ENCODE peak calls at places on chromosomes 4 and X, in eight cellular contexts. C, B, X, T, V, L, D and K are unnamed samples.

GRCh38 chr4:8706221-8707044 is 113.9 kb downstream of the CPZ start:
- DNase-seq in C (peak; percentile 9), B (peak; percentile 7), X (no peak), T (no peak), V (peak; percentile 34), L (no peak), D (no peak), K (no peak)

GRCh38 chr4:24880171-24880570 is 32.7 kb downstream of the CCDC149 start:
- DNase-seq in C (no peak), B (no peak), X (no peak), T (no peak), V (no peak), L (no peak), D (no peak), K (no peak)

GRCh38 chr4:37603070-37603468 is 83.1 kb downstream of the RELL1 start:
- DNase-seq in C (peak; percentile 82), B (peak; percentile 91), X (peak; percentile 82), T (peak; percentile 68), V (peak; percentile 86), L (peak; percentile 60), D (peak; percentile 25), K (no peak)

GRCh38 chr4:53605783-53606182 is 14.5 kb upstream of the LNX1 start:
- DNase-seq in C (no peak), B (no peak), X (no peak), T (no peak), V (no peak), L (no peak), D (no peak), K (no peak)

GRCh38 chr4:182189107-182189878 is 53.9 kb upstream of the TENM3 start:
- DNase-seq in C (no peak), B (no peak), X (peak; percentile 15), T (peak; percentile 91), V (no peak), L (no peak), D (peak; percentile 80), K (peak; percentile 65)

GRCh38 chr4:151753056-151753455 is 7.8 kb downstream of the GATB start:
- DNase-seq in C (no peak), B (no peak), X (no peak), T (peak; percentile 40), V (no peak), L (no peak), D (no peak), K (no peak)

GRCh38 chrX:65522739-65523372 is 11.7 kb downstream of the LAS1L start:
- DNase-seq in C (no peak), B (no peak), X (no peak), T (peak; percentile 43), V (no peak), L (no peak), D (peak; percentile 11), K (no peak)

GRCh38 chr4:150366487-150366999 is 215.4 kb upstream of the MAB21L2 start:
- DNase-seq in C (no peak), B (peak; percentile 21), X (no peak), T (no peak), V (no peak), L (no peak), D (no peak), K (no peak)

GRCh38 chr4:143202824-143203223 is 18.1 kb downstream of the USP38 start:
- DNase-seq in C (no peak), B (no peak), X (no peak), T (peak; percentile 30), V (no peak), L (no peak), D (no peak), K (no peak)

GRCh38 chr4:143203577-143203976 is 18.9 kb downstream of the USP38 start:
- DNase-seq in C (no peak), B (no peak), X (no peak), T (no peak), V (no peak), L (no peak), D (no peak), K (no peak)

GRCh38 chr4:143207555-143207954 is 22.8 kb downstream of the USP38 start:
- DNase-seq in C (no peak), B (no peak), X (no peak), T (peak; percentile 31), V (no peak), L (peak; percentile 29), D (no peak), K (no peak)
- TF ChIP-seq CTCF in C (peak; percentile 34), B (no peak), X (no peak), T (peak; percentile 68), V (peak; percentile 62), L (peak; percentile 61), D (peak; percentile 30), K (peak; percentile 53)

GRCh38 chrX:103488332-103488731 is 31.0 kb downstream of the RAB40A start:
- DNase-seq in C (no peak), B (no peak), X (no peak), T (no peak), V (no peak), L (peak; percentile 1), D (no peak), K (no peak)
- TF ChIP-seq CTCF in C (no peak), B (no peak), X (no peak), T (peak; percentile 65), V (peak; percentile 72), L (peak; percentile 58), D (peak; percentile 55), K (peak; percentile 39)

GRCh38 chrX:130877892-130878321 is 25.1 kb downstream of the ENOX2 start:
- DNase-seq in C (no peak), B (no peak), X (no peak), T (no peak), V (no peak), L (no peak), D (no peak), K (no peak)
- TF ChIP-seq CTCF in C (no peak), B (no peak), X (no peak), T (no peak), V (no peak), L (no peak), D (no peak), K (no peak)

DNA sequence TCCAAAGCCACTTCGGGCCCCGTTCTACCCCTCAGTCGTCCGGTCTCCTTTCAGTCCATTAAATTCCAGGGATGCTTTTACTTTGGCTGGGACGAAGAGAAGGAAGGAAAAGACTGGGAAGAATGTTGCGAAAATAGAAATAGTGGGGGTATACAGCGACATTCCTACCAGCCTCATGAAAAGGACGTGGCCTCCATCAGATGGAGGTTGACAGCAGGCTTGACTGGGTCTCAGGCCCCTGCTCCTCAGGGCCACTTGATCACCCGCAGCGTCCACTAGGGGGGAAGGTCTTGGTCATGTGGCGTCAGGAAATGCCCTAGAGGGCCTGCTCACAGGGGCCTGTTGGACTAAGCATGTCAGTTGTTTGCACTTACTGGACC is 671 bp upstream of the ANKRD50 start:
- DNase-seq in C (peak; percentile 68), B (peak; percentile 61), X (peak; percentile 70), T (peak; percentile 50), V (peak; percentile 69), L (peak; percentile 2), D (peak; percentile 41), K (peak; percentile 24)
- TF ChIP-seq CTCF in C (peak; percentile 37), B (no peak), X (no peak), T (peak; percentile 77), V (peak; percentile 74), L (no peak), D (peak; percentile 61), K (peak; percentile 59)

GRCh38 chrX:105711805-105712204 is 110.5 kb upstream of the NRK start:
- DNase-seq in C (no peak), B (no peak), X (no peak), T (no peak), V (no peak), L (no peak), D (no peak), K (no peak)
- TF ChIP-seq CTCF in C (no peak), B (no peak), X (no peak), T (no peak), V (no peak), L (no peak), D (no peak), K (no peak)

GRCh38 chr4:67892905-67893304 is 9.1 kb upstream of the TMPRSS11D start:
- DNase-seq in C (no peak), B (peak; percentile 26), X (no peak), T (no peak), V (no peak), L (no peak), D (no peak), K (no peak)
- TF ChIP-seq CTCF in C (no peak), B (no peak), X (no peak), T (peak; percentile 38), V (no peak), L (no peak), D (peak; percentile 38), K (peak; percentile 19)